ENCODE peak calls at places on chromosomes 2 and 18, in nine cellular contexts. Q is M059J; D is GM23338; U is AG10803; E is lower leg skin; V is ELF-1; O is effector memory CD4-positive, alpha-beta T cell; L is stimulated activated CD8-positive, alpha-beta memory T cell treated with anti-CD3 and anti-CD28 coated beads, Interleukin-2, amount 100 ng/mL, for 1 hour; K is sciatic nerve. R is an unnamed sample.

GRCh38 chr2:70964596-70965386 is 13.6 kb upstream of the ANKRD53 start:
- DNase-seq in K (peak), O (peak), U (peak), E (peak), D (peak), Q (peak), L (peak), V (peak), R (peak)

GRCh38 chr2:186256540-186256939 is 229.5 kb upstream of the ZC3H15 start:
- DNase-seq in K (no peak), U (peak), D (peak), L (no peak), Q (peak), V (no peak), O (no peak), E (no peak), R (no peak)

GRCh38 chr18:75364512-75364911 is 63.0 kb downstream of the SMIM21 start:
- DNase-seq in L (no peak), V (no peak), D (no peak), O (no peak), K (no peak), E (no peak), U (no peak), Q (no peak), R (no peak)

GRCh38 chr18:9971313-9971920 is 57.6 kb downstream of the VAPA start:
- DNase-seq in K (peak), Q (peak), D (peak), U (peak), L (peak), O (peak), E (peak), V (peak), R (no peak)

GRCh38 chr2:232941912-232942595 is 71.0 kb downstream of the NGEF start:
- DNase-seq in V (no peak), U (no peak), L (no peak), E (no peak), K (no peak), Q (peak), D (no peak), O (no peak), R (no peak)

GRCh38 chr18:13376298-13376840 is 157.8 kb downstream of the LDLRAD4 start:
- DNase-seq in Q (no peak), K (no peak), E (no peak), U (no peak), D (no peak), L (no peak), V (no peak), O (peak), R (no peak)

GRCh38 chr18:76643996-76644395 is 149.0 kb upstream of the ZNF516 start:
- DNase-seq in U (no peak), O (no peak), E (no peak), L (no peak), D (no peak), K (no peak), V (no peak), Q (no peak), R (no peak)

GRCh38 chr2:27891820-27892105 is 1.2 kb downstream of the BABAM2 start:
- DNase-seq in O (no peak), E (no peak), D (no peak), U (peak), Q (peak), V (no peak), L (no peak), K (no peak), R (no peak)

GRCh38 chr18:32769242-32770180 is 3.3 kb downstream of the KLHL14 start:
- DNase-seq in K (peak), D (peak), O (no peak), U (no peak), Q (no peak), L (no peak), E (no peak), V (peak), R (no peak)

GRCh38 chr2:8119782-8120551 is 561.9 kb upstream of the ID2 start:
- DNase-seq in E (no peak), Q (peak), O (no peak), U (peak), K (no peak), V (no peak), L (no peak), D (no peak), R (no peak)

GRCh38 chr2:234446404-234447076 is 50.3 kb downstream of the ARL4C start:
- DNase-seq in Q (no peak), D (no peak), U (no peak), V (no peak), L (peak), E (peak), O (peak), K (no peak), R (peak)

GRCh38 chr2:192194065-192194865 is 468 bp downstream of the TMEFF2 start:
- DNase-seq in L (no peak), K (peak), V (no peak), D (peak), E (no peak), Q (peak), O (no peak), U (peak), R (peak)

GRCh38 chr2:121489944-121490585 is 40.6 kb upstream of the RNU4ATAC start:
- DNase-seq in K (no peak), Q (no peak), D (peak), U (peak), O (no peak), V (no peak), L (no peak), E (no peak), R (no peak)

GRCh38 chr2:26483957-26484565 is 6.1 kb upstream of the OTOF start:
- DNase-seq in U (no peak), K (no peak), V (no peak), Q (no peak), D (no peak), L (no peak), O (no peak), E (no peak), R (no peak)

GRCh38 chr2:26528186-26528585 is 50.3 kb upstream of the OTOF start:
- DNase-seq in K (no peak), E (no peak), V (no peak), U (no peak), O (no peak), L (no peak), D (no peak), Q (no peak), R (peak)

GRCh38 chr18:13618760-13619438 is 107.5 kb downstream of the FAM210A start:
- DNase-seq in D (no peak), U (no peak), L (no peak), K (no peak), E (no peak), O (no peak), Q (no peak), V (no peak), R (no peak)